ENCODE peak calls at places on chromosomes 12 and 14, in seven cellular contexts. E, F, U, C, P, I and A are unnamed samples.
A peak's percentile ranks its signal among the peaks of the same experiment; 100 is the strongest.

GRCh38 chr12:53208877-53209463 is 1.9 kb upstream of the ITGB7 start:
- DNase-seq in C (peak; percentile 70), P (no peak), I (peak; percentile 86), F (no peak), E (no peak), U (no peak), A (no peak)

GRCh38 chr12:89225401-89225800 is 126.9 kb downstream of the DUSP6 start:
- DNase-seq in P (no peak), U (no peak), C (peak; percentile 82), I (no peak), F (peak; percentile 38), E (peak; percentile 79), A (peak; percentile 58)

GRCh38 chr14:64910847-64911495 is 3.3 kb upstream of the CHURC1 start:
- DNase-seq in U (peak; percentile 6), I (peak; percentile 34), E (peak; percentile 47), C (no peak), F (no peak), P (peak; percentile 30), A (peak; percentile 42)

GRCh38 chr14:90883782-90884181 is 67.6 kb upstream of the TTC7B start:
- DNase-seq in U (no peak), F (no peak), E (peak; percentile 22), C (no peak), I (no peak), P (no peak), A (no peak)

GRCh38 chr14:79487632-79488031 is 723.7 kb downstream of the DIO2 start:
- DNase-seq in U (no peak), P (no peak), E (no peak), F (no peak), I (no peak), C (no peak), A (no peak)

GRCh38 chr14:105072892-105073719 is 7.9 kb upstream of the GPR132 start:
- DNase-seq in I (no peak), U (no peak), P (no peak), F (no peak), E (no peak), C (no peak), A (no peak)

GRCh38 chr12:112905451-112906089 is 1.2 kb upstream of the OAS1 start:
- DNase-seq in P (no peak), E (peak; percentile 86), F (no peak), U (no peak), C (no peak), I (no peak), A (no peak)

GRCh38 chr12:100927825-100928224 is 133.2 kb downstream of the ANO4 start:
- DNase-seq in P (no peak), F (no peak), U (no peak), C (no peak), I (no peak), E (peak; percentile 51), A (peak; percentile 44)

GRCh38 chr12:171743-172705 is 41.9 kb downstream of the SLC6A12 start:
- DNase-seq in P (no peak), E (no peak), C (no peak), I (no peak), U (peak; percentile 9), F (no peak), A (no peak)

GRCh38 chr14:31568151-31568550 is 6.9 kb downstream of the NUBPL start:
- DNase-seq in I (no peak), F (no peak), C (no peak), E (peak; percentile 4), U (no peak), P (no peak), A (no peak)

GRCh38 chr12:122203968-122204828 is 689 bp downstream of the B3GNT4 start:
- DNase-seq in E (no peak), U (no peak), C (peak; percentile 39), P (no peak), F (peak; percentile 23), I (no peak), A (no peak)

GRCh38 chr12:96070670-96071279 is 35.4 kb upstream of the LTA4H start:
- DNase-seq in E (peak; percentile 22), I (peak; percentile 35), C (no peak), F (no peak), U (peak; percentile 46), P (no peak), A (no peak)

GRCh38 chr12:115918763-115919162 is 358.7 kb downstream of the MED13L start:
- DNase-seq in P (no peak), I (no peak), C (no peak), U (no peak), F (no peak), E (no peak), A (no peak)

GRCh38 chr12:5329118-5329517 is 102.8 kb upstream of the NTF3 start:
- DNase-seq in C (no peak), P (no peak), U (no peak), E (no peak), I (no peak), F (no peak), A (no peak)

GRCh38 chr12:71551529-71551928 is 111.9 kb downstream of the LGR5 start:
- DNase-seq in E (peak; percentile 41), F (no peak), I (peak; percentile 46), P (no peak), U (peak; percentile 5), C (no peak), A (peak; percentile 35)